ENCODE peak calls at places on chromosome 13, in seven cellular contexts. One of them, this sample, is unnamed.
A peak's percentile ranks its signal among the peaks of the same experiment; 100 is the strongest.

GRCh38 chr13:36549771-36550170 is 117.5 kb downstream of the CCNA1 start:
- DNase-seq in lung: no peak
- DNase-seq in astrocyte of the spinal cord: no peak
- DNase-seq in OCI-LY7: peak; percentile 6
- DNase-seq in Peyer's patch: no peak
- DNase-seq in GM23338: peak; percentile 31
- DNase-seq in fibroblast of lung: no peak
- DNase-seq in this sample: peak; percentile 14

GRCh38 chr13:113855012-113855921 is 8.6 kb downstream of the GAS6 start:
- DNase-seq in GM23338: no peak
- DNase-seq in Peyer's patch: no peak
- DNase-seq in astrocyte of the spinal cord: peak; percentile 50
- DNase-seq in OCI-LY7: no peak
- DNase-seq in lung: no peak
- DNase-seq in fibroblast of lung: no peak
- DNase-seq in this sample: no peak

GRCh38 chr13:65613004-65613403 is 1617.1 kb downstream of the PCDH9 start:
- DNase-seq in Peyer's patch: no peak
- DNase-seq in fibroblast of lung: no peak
- DNase-seq in GM23338: peak; percentile 62
- DNase-seq in OCI-LY7: peak; percentile 12
- DNase-seq in lung: no peak
- DNase-seq in astrocyte of the spinal cord: no peak
- DNase-seq in this sample: no peak

GRCh38 chr13:110125613-110126272 is 181.2 kb downstream of the COL4A1 start:
- DNase-seq in OCI-LY7: no peak
- DNase-seq in Peyer's patch: no peak
- DNase-seq in astrocyte of the spinal cord: no peak
- DNase-seq in GM23338: no peak
- DNase-seq in lung: peak; percentile 25
- DNase-seq in fibroblast of lung: no peak
- DNase-seq in this sample: no peak

GRCh38 chr13:48858523-48858922 is 117.2 kb upstream of the FNDC3A start:
- DNase-seq in Peyer's patch: no peak
- DNase-seq in astrocyte of the spinal cord: no peak
- DNase-seq in GM23338: no peak
- DNase-seq in fibroblast of lung: no peak
- DNase-seq in lung: no peak
- DNase-seq in OCI-LY7: no peak
- DNase-seq in this sample: no peak

GRCh38 chr13:111338841-111339240 is 18.4 kb downstream of the TEX29 start:
- DNase-seq in GM23338: no peak
- DNase-seq in fibroblast of lung: no peak
- DNase-seq in Peyer's patch: no peak
- DNase-seq in lung: peak; percentile 23
- DNase-seq in OCI-LY7: no peak
- DNase-seq in astrocyte of the spinal cord: no peak
- DNase-seq in this sample: no peak

GRCh38 chr13:77521595-77522367 is 13.7 kb upstream of the SCEL start:
- DNase-seq in astrocyte of the spinal cord: peak; percentile 67
- DNase-seq in fibroblast of lung: peak; percentile 75
- DNase-seq in OCI-LY7: no peak
- DNase-seq in Peyer's patch: no peak
- DNase-seq in GM23338: peak; percentile 65
- DNase-seq in lung: peak; percentile 80
- DNase-seq in this sample: peak; percentile 54

GRCh38 chr13:19927117-19927734 is 31.3 kb upstream of the ZMYM2 start:
- DNase-seq in fibroblast of lung: peak; percentile 24
- DNase-seq in GM23338: peak; percentile 50
- DNase-seq in Peyer's patch: no peak
- DNase-seq in lung: no peak
- DNase-seq in OCI-LY7: peak; percentile 57
- DNase-seq in astrocyte of the spinal cord: peak; percentile 42
- DNase-seq in this sample: peak; percentile 34

GRCh38 chr13:63651394-63651793 is 2235.7 kb upstream of the PCDH20 start:
- DNase-seq in OCI-LY7: no peak
- DNase-seq in astrocyte of the spinal cord: no peak
- DNase-seq in fibroblast of lung: no peak
- DNase-seq in lung: no peak
- DNase-seq in Peyer's patch: no peak
- DNase-seq in GM23338: no peak
- DNase-seq in this sample: no peak

GRCh38 chr13:46045424-46045823 is 7.1 kb downstream of the ZC3H13 start:
- DNase-seq in OCI-LY7: no peak
- DNase-seq in Peyer's patch: no peak
- DNase-seq in lung: no peak
- DNase-seq in GM23338: no peak
- DNase-seq in fibroblast of lung: no peak
- DNase-seq in astrocyte of the spinal cord: no peak
- DNase-seq in this sample: no peak

GRCh38 chr13:36362251-36362650 is 16.1 kb upstream of the SPART start:
- DNase-seq in OCI-LY7: no peak
- DNase-seq in fibroblast of lung: peak; percentile 92
- DNase-seq in Peyer's patch: no peak
- DNase-seq in astrocyte of the spinal cord: peak; percentile 79
- DNase-seq in GM23338: no peak
- DNase-seq in lung: no peak
- DNase-seq in this sample: peak; percentile 78

GRCh38 chr13:94346261-94347019 is 133.0 kb downstream of the DCT start:
- DNase-seq in lung: no peak
- DNase-seq in OCI-LY7: no peak
- DNase-seq in fibroblast of lung: no peak
- DNase-seq in astrocyte of the spinal cord: no peak
- DNase-seq in Peyer's patch: no peak
- DNase-seq in GM23338: no peak
- DNase-seq in this sample: no peak

GRCh38 chr13:76885203-76886004 is 801 bp downstream of the KCTD12 start:
- DNase-seq in OCI-LY7: peak; percentile 36
- DNase-seq in astrocyte of the spinal cord: peak; percentile 81
- DNase-seq in lung: peak; percentile 75
- DNase-seq in Peyer's patch: peak; percentile 66
- DNase-seq in fibroblast of lung: peak; percentile 71
- DNase-seq in GM23338: peak; percentile 80
- DNase-seq in this sample: peak; percentile 84

GRCh38 chr13:43942301-43942700 is 62.6 kb downstream of the LACC1 start:
- DNase-seq in OCI-LY7: no peak
- DNase-seq in astrocyte of the spinal cord: peak; percentile 29
- DNase-seq in Peyer's patch: no peak
- DNase-seq in GM23338: no peak
- DNase-seq in lung: no peak
- DNase-seq in fibroblast of lung: peak; percentile 53
- DNase-seq in this sample: no peak

GRCh38 chr13:56352356-56352755 is 788.4 kb upstream of the PRR20A start:
- DNase-seq in OCI-LY7: no peak
- DNase-seq in GM23338: no peak
- DNase-seq in astrocyte of the spinal cord: peak; percentile 4
- DNase-seq in fibroblast of lung: no peak
- DNase-seq in Peyer's patch: no peak
- DNase-seq in lung: no peak
- DNase-seq in this sample: no peak

GRCh38 chr13:22357132-22357531 is 686.3 kb downstream of the FGF9 start:
- DNase-seq in Peyer's patch: no peak
- DNase-seq in fibroblast of lung: no peak
- DNase-seq in astrocyte of the spinal cord: no peak
- DNase-seq in lung: no peak
- DNase-seq in OCI-LY7: no peak
- DNase-seq in GM23338: no peak
- DNase-seq in this sample: no peak

GRCh38 chr13:110228936-110229904 is 77.7 kb downstream of the COL4A1 start:
- DNase-seq in GM23338: no peak
- DNase-seq in lung: no peak
- DNase-seq in astrocyte of the spinal cord: no peak
- DNase-seq in fibroblast of lung: peak; percentile 37
- DNase-seq in OCI-LY7: no peak
- DNase-seq in Peyer's patch: no peak
- DNase-seq in this sample: no peak

GRCh38 chr13:67392014-67392413 is 161.9 kb upstream of the PCDH9 start:
- DNase-seq in OCI-LY7: no peak
- DNase-seq in lung: no peak
- DNase-seq in GM23338: no peak
- DNase-seq in Peyer's patch: no peak
- DNase-seq in astrocyte of the spinal cord: no peak
- DNase-seq in fibroblast of lung: no peak
- DNase-seq in this sample: no peak

GRCh38 chr13:111590796-111591195 is 270.4 kb downstream of the TEX29 start:
- DNase-seq in GM23338: no peak
- DNase-seq in Peyer's patch: no peak
- DNase-seq in OCI-LY7: no peak
- DNase-seq in fibroblast of lung: no peak
- DNase-seq in lung: no peak
- DNase-seq in astrocyte of the spinal cord: no peak
- DNase-seq in this sample: no peak

GRCh38 chr13:30377312-30377685 is 45.0 kb upstream of the UBE2L5 start:
- DNase-seq in OCI-LY7: no peak
- DNase-seq in GM23338: no peak
- DNase-seq in Peyer's patch: no peak
- DNase-seq in fibroblast of lung: no peak
- DNase-seq in lung: no peak
- DNase-seq in astrocyte of the spinal cord: no peak
- DNase-seq in this sample: no peak
- H3K4me3 ChIP-seq in OCI-LY7: peak overlapping the region; percentile 80
- H3K4me3 ChIP-seq in GM23338: no peak overlapping the region
- H3K4me3 ChIP-seq in Peyer's patch: no peak overlapping the region
- H3K4me3 ChIP-seq in fibroblast of lung: no peak overlapping the region
- H3K4me3 ChIP-seq in lung: no peak overlapping the region
- H3K4me3 ChIP-seq in astrocyte of the spinal cord: no peak overlapping the region
- H3K4me3 ChIP-seq in this sample: no peak overlapping the region

DNA sequence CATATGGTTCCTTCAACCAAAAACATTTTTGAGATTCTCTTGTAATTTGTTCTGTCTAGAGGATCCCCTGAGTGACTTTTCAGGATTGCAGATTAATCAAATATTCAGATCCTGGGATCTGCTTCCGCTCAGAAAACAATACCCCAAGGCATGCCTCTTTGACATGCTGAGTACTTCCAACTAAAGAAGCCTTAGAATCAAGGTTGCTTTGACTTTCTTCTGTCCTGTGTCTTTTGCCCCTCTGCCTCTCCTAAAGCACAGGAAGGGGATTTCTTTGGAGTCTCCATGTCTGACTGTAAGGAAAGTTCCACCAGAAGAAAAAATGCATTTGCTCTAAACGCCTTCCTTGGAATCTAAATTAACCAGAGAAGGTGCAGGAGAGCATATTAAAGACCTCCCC is 431.5 kb downstream of the FGF14 start:
- DNase-seq in lung: no peak
- DNase-seq in astrocyte of the spinal cord: no peak
- DNase-seq in Peyer's patch: no peak
- DNase-seq in GM23338: peak; percentile 26
- DNase-seq in OCI-LY7: no peak
- DNase-seq in fibroblast of lung: no peak
- DNase-seq in this sample: no peak
- H3K4me3 ChIP-seq in lung: no peak overlapping the region
- H3K4me3 ChIP-seq in astrocyte of the spinal cord: no peak overlapping the region
- H3K4me3 ChIP-seq in Peyer's patch: no peak overlapping the region
- H3K4me3 ChIP-seq in GM23338: no peak overlapping the region
- H3K4me3 ChIP-seq in OCI-LY7: no peak overlapping the region
- H3K4me3 ChIP-seq in fibroblast of lung: no peak overlapping the region
- H3K4me3 ChIP-seq in this sample: no peak overlapping the region

GRCh38 chr13:51225034-51225433 is 2.8 kb downstream of the FAM124A start:
- DNase-seq in Peyer's patch: no peak
- DNase-seq in astrocyte of the spinal cord: no peak
- DNase-seq in GM23338: no peak
- DNase-seq in fibroblast of lung: no peak
- DNase-seq in OCI-LY7: no peak
- DNase-seq in lung: no peak
- DNase-seq in this sample: no peak

GRCh38 chr13:51230473-51231105 is 8.4 kb downstream of the FAM124A start:
- DNase-seq in Peyer's patch: no peak
- DNase-seq in fibroblast of lung: peak; percentile 32
- DNase-seq in OCI-LY7: no peak
- DNase-seq in lung: no peak
- DNase-seq in GM23338: peak; percentile 46
- DNase-seq in astrocyte of the spinal cord: peak; percentile 51
- DNase-seq in this sample: peak; percentile 74

GRCh38 chr13:51229731-51230130 is 7.5 kb downstream of the FAM124A start:
- DNase-seq in GM23338: no peak
- DNase-seq in lung: no peak
- DNase-seq in fibroblast of lung: no peak
- DNase-seq in astrocyte of the spinal cord: no peak
- DNase-seq in OCI-LY7: no peak
- DNase-seq in Peyer's patch: no peak
- DNase-seq in this sample: no peak

GRCh38 chr13:51231456-51231855 is 9.3 kb downstream of the FAM124A start:
- DNase-seq in lung: no peak
- DNase-seq in GM23338: no peak
- DNase-seq in Peyer's patch: no peak
- DNase-seq in OCI-LY7: no peak
- DNase-seq in fibroblast of lung: no peak
- DNase-seq in astrocyte of the spinal cord: no peak
- DNase-seq in this sample: no peak

DNA sequence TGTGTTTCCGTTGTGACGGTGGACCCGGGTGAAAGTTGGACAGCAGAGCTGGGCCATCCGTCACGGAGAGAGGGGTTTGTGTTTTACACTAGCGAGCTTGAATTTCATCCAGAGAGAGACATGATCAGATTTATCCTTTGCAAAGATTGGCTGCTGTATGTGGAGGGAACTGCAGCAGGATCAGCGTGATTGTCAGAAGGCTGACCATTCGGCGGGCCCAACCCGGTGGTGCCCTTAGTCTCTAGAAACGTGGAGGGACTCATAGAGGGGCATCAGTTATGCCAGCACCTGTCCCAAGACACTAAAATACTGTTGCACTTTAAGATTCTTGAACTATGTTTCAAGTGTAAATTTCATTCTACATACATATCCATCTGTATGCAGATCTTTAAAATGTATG is 6.9 kb downstream of the FAM124A start:
- DNase-seq in OCI-LY7: no peak
- DNase-seq in GM23338: no peak
- DNase-seq in astrocyte of the spinal cord: no peak
- DNase-seq in lung: no peak
- DNase-seq in fibroblast of lung: no peak
- DNase-seq in Peyer's patch: no peak
- DNase-seq in this sample: no peak
- H3K4me3 ChIP-seq in OCI-LY7: no peak overlapping the region
- H3K4me3 ChIP-seq in GM23338: peak overlapping the region; percentile 1
- H3K4me3 ChIP-seq in astrocyte of the spinal cord: no peak overlapping the region
- H3K4me3 ChIP-seq in lung: no peak overlapping the region
- H3K4me3 ChIP-seq in fibroblast of lung: no peak overlapping the region
- H3K4me3 ChIP-seq in Peyer's patch: no peak overlapping the region
- H3K4me3 ChIP-seq in this sample: no peak overlapping the region

DNA sequence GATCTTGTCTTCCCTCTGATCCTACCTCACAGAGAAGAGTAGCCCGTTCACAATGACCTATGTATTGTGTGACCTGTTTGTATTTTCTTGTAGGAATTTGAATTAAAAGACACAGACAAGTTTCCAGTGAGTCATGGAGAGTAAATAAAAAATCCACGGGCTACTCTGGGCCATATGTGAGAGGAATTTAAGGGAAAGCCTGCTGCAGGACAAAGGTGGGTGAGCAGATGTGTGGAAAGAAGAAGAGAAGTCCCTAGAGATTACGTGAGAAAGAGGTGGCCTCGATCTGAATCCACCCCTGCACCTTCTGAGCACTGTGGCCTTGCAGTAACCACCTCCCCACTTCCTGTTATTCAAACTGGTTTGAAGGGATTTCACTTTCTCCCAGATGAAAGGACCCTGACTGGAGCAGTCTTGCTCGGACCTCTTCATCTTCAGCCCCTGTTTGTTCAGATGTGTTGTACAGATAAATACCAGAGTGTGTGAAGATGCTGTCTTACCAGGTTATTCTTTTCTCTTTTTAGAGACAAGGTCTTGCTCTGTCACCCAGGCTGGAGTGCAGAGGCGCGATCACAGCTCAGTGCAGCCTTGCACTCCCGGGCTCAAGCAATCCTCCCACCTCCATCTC is 205.4 kb downstream of the PDS5B start:
- DNase-seq in astrocyte of the spinal cord: peak; percentile 16
- DNase-seq in OCI-LY7: peak; percentile 52
- DNase-seq in GM23338: no peak
- DNase-seq in Peyer's patch: no peak
- DNase-seq in lung: no peak
- DNase-seq in fibroblast of lung: no peak
- DNase-seq in this sample: no peak
- H3K4me3 ChIP-seq in astrocyte of the spinal cord: no peak overlapping the region
- H3K4me3 ChIP-seq in OCI-LY7: no peak overlapping the region
- H3K4me3 ChIP-seq in GM23338: no peak overlapping the region
- H3K4me3 ChIP-seq in Peyer's patch: no peak overlapping the region
- H3K4me3 ChIP-seq in lung: no peak overlapping the region
- H3K4me3 ChIP-seq in fibroblast of lung: no peak overlapping the region
- H3K4me3 ChIP-seq in this sample: no peak overlapping the region